ENCODE peak calls at places on chromosomes 1 and 21, in eight cellular contexts. S is right lobe of liver, L is suprapubic skin, I is transverse colon, T is body of pancreas, R is vagina, E is IMR-90, X is heart left ventricle. G is an unnamed sample. For H3K4me1, the result is how much of the 10 kb centered on the place peaks cover.

GRCh38 chr1:109478806-109479205 is 4.9 kb upstream of the ATXN7L2 start:
- DNase-seq in R (no peak), L (no peak), T (peak), X (no peak), I (peak), S (no peak), E (no peak), G (peak)

GRCh38 chr1:183327429-183328290 is 90.5 kb downstream of the NMNAT2 start:
- DNase-seq in S (no peak), T (no peak), R (no peak), I (no peak), L (no peak), E (no peak), X (peak), G (peak)

GRCh38 chr1:246198141-246198820 is 308.8 kb downstream of the SMYD3 start:
- DNase-seq in S (no peak), T (no peak), E (no peak), I (no peak), X (no peak), R (no peak), L (no peak), G (no peak)

GRCh38 chr1:113086551-113086950 is 13.6 kb downstream of the LRIG2 start:
- DNase-seq in I (no peak), S (no peak), X (no peak), R (no peak), E (no peak), T (no peak), L (no peak), G (no peak)

GRCh38 chr1:244833734-244834595 is 1.5 kb upstream of the COX20 start:
- DNase-seq in X (peak), T (peak), S (no peak), I (peak), E (peak), R (no peak), L (peak), G (peak)

GRCh38 chr1:40155910-40156309 is 5.3 kb upstream of the RLF start:
- DNase-seq in X (no peak), R (no peak), I (no peak), E (no peak), T (no peak), L (no peak), S (no peak), G (no peak)

GRCh38 chr1:109388884-109389637 is 8.7 kb downstream of the SORT1 start:
- DNase-seq in R (no peak), T (no peak), S (no peak), E (no peak), L (no peak), I (no peak), X (no peak), G (no peak)

GRCh38 chr1:222099746-222100145 is 357.9 kb upstream of the DUSP10 start:
- DNase-seq in T (no peak), X (no peak), I (no peak), R (no peak), L (no peak), E (no peak), S (no peak), G (no peak)

GRCh38 chr1:94709891-94710581 is 110.1 kb upstream of the SLC44A3 start:
- DNase-seq in L (peak), S (no peak), T (no peak), X (no peak), E (peak), I (no peak), R (no peak), G (no peak)

DNA sequence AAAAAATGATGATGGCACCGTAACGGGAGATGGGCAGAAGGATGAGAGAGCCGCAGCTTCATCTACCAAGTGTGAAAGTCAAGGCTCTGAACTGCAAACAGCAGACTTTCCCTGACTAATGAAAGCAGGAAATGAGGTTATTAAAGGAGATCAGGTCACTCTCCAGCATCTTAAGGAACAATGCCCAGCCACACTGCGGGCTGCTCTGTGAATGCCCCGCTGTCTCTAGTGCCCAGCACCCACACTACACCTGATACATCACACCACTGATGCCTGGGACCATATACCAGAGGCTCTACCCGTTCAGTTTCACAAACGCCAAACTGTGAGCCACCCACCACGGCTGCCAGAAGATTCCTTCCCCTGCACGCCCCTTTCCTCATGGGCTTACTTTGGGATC is 72.2 kb downstream of the MIS18A start:
- DNase-seq in I (no peak), R (peak), E (no peak), L (no peak), X (no peak), T (no peak), S (no peak), G (peak)
- H3K4me1 ChIP-seq in I (under half), R (under half), E (under half), L (under half), X (under half), T (under half), S (under half), G (under half)

GRCh38 chr1:11735854-11736745 is at the start of gene AGTRAP:
- DNase-seq in T (peak), X (peak), L (peak), R (no peak), I (peak), E (peak), S (peak), G (peak)
- TF ChIP-seq CTCF in T (peak), X (no peak), L (no peak), R (no peak), I (no peak), E (no peak), S (no peak), G (no peak)

DNA sequence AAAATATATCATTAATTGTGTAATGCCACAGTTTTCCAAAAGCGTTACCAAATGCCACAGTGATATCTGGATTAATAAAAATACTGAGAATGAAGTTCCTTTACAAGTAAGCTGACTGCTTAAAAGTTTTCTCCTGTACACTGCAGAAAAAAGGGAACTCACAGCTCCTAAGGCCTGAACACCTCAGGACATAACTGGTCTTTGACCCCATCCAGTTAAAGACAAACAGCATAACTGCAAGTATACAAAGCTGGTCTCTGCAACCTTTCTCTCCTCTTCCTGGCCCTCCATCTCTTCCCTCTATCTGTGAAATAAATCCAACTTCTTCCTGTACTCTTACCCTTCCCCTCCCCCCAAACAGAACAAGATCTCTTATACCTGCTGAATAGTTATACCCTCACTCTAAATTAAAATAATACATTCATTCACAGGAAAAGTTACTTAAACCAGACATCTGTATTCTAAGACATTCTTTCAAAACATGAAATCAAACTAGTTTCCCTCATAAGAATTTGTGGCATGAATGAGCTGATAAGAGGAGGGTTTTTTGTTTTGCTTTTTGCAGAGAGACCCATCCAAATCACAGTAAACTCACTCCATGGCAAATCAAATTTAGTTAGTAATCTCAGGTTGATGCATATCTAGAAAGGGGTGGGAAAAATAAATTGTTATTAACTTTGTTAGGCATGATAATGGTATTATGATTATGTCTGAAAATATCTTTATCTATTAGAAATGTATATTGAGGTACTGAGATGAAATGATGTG is 2.9 kb downstream of the DIPK1A start:
- DNase-seq in I (no peak), T (no peak), R (no peak), L (no peak), E (no peak), X (no peak), S (no peak), G (no peak)
- TF ChIP-seq POLR2A in I (no peak), T (no peak), R (no peak), L (no peak), E (no peak), X (no peak), S (no peak), G (no peak)

DNA sequence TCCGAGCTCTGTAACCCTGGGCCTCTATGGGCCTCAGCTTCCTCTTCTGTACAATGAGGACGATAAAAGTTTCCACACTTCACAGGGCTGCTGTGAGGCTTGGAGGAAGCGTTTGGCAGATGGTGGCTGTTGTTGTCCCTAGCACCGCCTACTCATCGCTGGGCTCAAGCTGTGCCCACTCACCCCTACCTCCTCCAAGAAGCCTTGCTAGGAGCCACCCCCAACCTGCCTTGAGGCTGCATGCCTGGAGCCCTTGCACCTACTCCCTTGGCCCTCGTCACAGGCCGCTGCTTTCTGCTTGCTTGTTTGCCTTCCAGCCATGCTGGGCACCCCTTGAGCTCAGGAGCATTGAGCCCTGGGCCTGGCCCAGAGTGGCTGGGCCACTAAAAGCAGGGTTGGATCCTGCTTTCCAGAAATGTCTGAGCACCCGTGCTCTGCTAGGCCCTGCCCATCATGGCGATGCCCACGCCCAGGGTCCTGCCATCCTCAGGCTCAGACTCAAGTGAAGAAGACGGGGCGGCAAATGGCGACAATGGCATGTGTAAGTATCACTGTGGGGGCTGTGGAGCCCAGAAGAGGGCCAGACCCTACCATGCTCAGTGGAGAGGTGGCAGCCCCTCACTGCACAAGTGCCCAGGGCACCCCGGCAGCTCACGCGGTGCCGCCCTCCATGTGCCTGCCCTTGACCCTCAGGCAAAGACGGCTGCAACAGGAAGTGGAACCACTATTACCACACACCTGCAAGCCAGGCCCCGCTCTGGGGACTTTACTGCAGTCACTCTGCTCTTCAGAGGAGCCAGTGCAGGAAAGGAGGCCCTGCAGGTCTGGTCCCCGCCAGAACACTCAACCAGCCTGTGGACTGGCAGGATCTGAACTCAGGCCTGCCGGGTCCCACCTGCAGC is 9.5 kb downstream of the SH3BGRL3 start:
- DNase-seq in R (no peak), S (peak), X (no peak), I (peak), T (no peak), L (peak), E (no peak), G (peak)
- H3K4me1 ChIP-seq in R (half or more), S (under half), X (under half), I (under half), T (under half), L (half or more), E (under half), G (under half)

GRCh38 chr1:203025721-203026665 is at the start of gene PPFIA4:
- DNase-seq in S (peak), X (peak), T (peak), L (peak), I (peak), R (no peak), E (peak), G (peak)
- TF ChIP-seq CTCF in S (peak), X (no peak), T (no peak), L (no peak), I (no peak), R (no peak), E (no peak), G (peak)

GRCh38 chr1:206507395-206508129 is at the start of gene RASSF5:
- DNase-seq in R (no peak), L (peak), T (peak), I (peak), X (peak), S (peak), E (peak), G (peak)

GRCh38 chr1:206509612-206510257 is 2.4 kb downstream of the RASSF5 start:
- DNase-seq in L (no peak), X (no peak), T (no peak), I (no peak), E (no peak), S (no peak), R (no peak), G (no peak)

GRCh38 chr1:206510371-206510770 is 3.0 kb downstream of the RASSF5 start:
- DNase-seq in I (no peak), X (no peak), E (no peak), L (no peak), T (no peak), R (no peak), S (no peak), G (no peak)

GRCh38 chr1:206508130-206508884 is 976 bp downstream of the RASSF5 start:
- DNase-seq in I (no peak), S (peak), L (no peak), E (no peak), X (no peak), T (peak), R (no peak), G (peak)

GRCh38 chr1:206508956-206509355 is 1.6 kb downstream of the RASSF5 start:
- DNase-seq in S (peak), E (peak), X (no peak), T (no peak), L (no peak), I (no peak), R (no peak), G (peak)
- TF ChIP-seq POLR2A in S (no peak), E (no peak), X (no peak), T (no peak), L (no peak), I (no peak), R (no peak), G (no peak)

GRCh38 chr1:59290173-59290954 is 6.5 kb upstream of the FGGY start:
- DNase-seq in L (no peak), E (peak), I (peak), X (peak), R (no peak), S (peak), T (peak), G (peak)

GRCh38 chr1:59292557-59292956 is 4.3 kb upstream of the FGGY start:
- DNase-seq in L (peak), E (peak), S (peak), X (peak), T (peak), I (peak), R (no peak), G (peak)

GRCh38 chr1:59289570-59289969 is 7.3 kb upstream of the FGGY start:
- DNase-seq in T (no peak), S (no peak), I (no peak), L (no peak), X (no peak), R (no peak), E (no peak), G (no peak)

GRCh38 chr1:59293849-59294248 is 3.0 kb upstream of the FGGY start:
- DNase-seq in E (no peak), L (no peak), X (no peak), T (no peak), S (peak), R (no peak), I (no peak), G (no peak)

DNA sequence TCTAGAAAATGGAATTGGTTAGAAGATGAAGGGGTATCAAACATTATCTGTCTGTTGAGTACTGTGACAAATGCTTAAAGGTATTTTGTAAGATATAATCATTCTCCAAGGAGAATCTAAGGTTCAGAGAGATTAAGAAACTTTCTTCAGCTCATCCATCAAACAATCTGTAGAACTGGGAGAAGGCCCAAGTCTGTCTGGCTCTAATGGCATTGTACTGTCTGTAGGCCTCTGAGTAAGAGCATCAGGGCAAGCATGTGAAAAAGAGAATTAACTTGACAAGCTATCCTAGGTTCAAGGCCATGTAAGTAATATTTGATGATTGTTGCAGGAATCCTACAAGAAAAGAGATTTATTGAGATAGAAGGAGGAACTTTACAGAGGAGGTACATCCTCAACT is 5.3 kb upstream of the FGGY start:
- DNase-seq in I (no peak), L (no peak), T (no peak), X (no peak), E (no peak), S (no peak), R (no peak), G (no peak)
- H3K4me1 ChIP-seq in I (under half), L (under half), T (under half), X (under half), E (under half), S (under half), R (under half), G (under half)

GRCh38 chr21:45926281-45926680 is 55.3 kb upstream of the COL6A1 start:
- DNase-seq in S (no peak), L (no peak), I (no peak), T (no peak), X (no peak), R (no peak), E (no peak), G (no peak)
- TF ChIP-seq CTCF in S (no peak), L (no peak), I (no peak), T (no peak), X (no peak), R (no peak), E (peak), G (no peak)

DNA sequence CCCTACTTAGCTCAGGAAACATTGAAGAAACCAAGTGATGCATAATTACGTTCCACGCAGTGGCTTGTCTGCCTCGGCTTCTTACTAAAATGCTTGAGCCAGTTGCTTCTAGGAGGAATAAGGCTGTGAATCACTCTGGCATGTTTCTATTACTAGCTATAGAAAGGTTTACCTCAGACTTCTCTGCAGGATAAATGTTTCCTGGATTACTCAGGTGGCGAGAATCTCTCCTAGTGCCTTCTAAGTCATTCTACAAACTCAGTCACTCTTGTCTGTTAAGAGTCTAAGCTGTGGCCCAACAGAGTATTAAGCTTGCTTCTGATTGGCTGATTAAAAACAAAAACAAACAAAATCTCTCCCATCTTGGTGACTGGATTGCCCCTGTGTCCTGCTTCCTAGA is 92.0 kb upstream of the RALGPS2 start:
- DNase-seq in X (no peak), L (no peak), T (no peak), E (peak), S (no peak), R (no peak), I (no peak), G (no peak)
- TF ChIP-seq POLR2A in X (no peak), L (no peak), T (no peak), E (no peak), S (no peak), R (no peak), I (no peak), G (no peak)

GRCh38 chr1:24505816-24506215 is 3.2 kb downstream of the RCAN3 start:
- DNase-seq in I (no peak), S (no peak), T (no peak), R (no peak), L (no peak), X (no peak), E (no peak), G (no peak)
- H3K4me1 ChIP-seq in I (under half), S (under half), T (half or more), R (under half), L (under half), X (under half), E (under half), G (under half)

G was measured in adrenal gland.